ENCODE peak calls at places on chromosomes 1 and 21, in six cellular contexts. W is breast epithelium, I is putamen, K is NCI-H345, A is kidney glomerular epithelial cell, T is C1 segment of cervical spinal cord. V is an unnamed sample.

GRCh38 chr1:237913345-237913744 is 22.6 kb upstream of the ZP4 start:
- DNase-seq in K (no peak), I (no peak), T (no peak), W (no peak), A (no peak), V (no peak)

GRCh38 chr1:14516974-14517812 is 81.3 kb upstream of the KAZN start:
- DNase-seq in A (peak), K (no peak), W (no peak), T (no peak), I (no peak), V (no peak)

GRCh38 chr1:50209749-50210148 is 101.0 kb downstream of the ELAVL4 start:
- DNase-seq in W (no peak), T (no peak), K (no peak), A (no peak), I (no peak), V (no peak)

GRCh38 chr1:27884182-27884954 is 12.0 kb downstream of the THEMIS2 start:
- DNase-seq in A (no peak), T (no peak), K (no peak), I (no peak), W (no peak), V (no peak)

GRCh38 chr21:33025471-33026298 is at the start of gene OLIG2:
- DNase-seq in A (no peak), K (peak), W (no peak), T (peak), I (peak), V (no peak)

GRCh38 chr1:93450331-93450730 is 2.4 kb downstream of the FNBP1L start:
- DNase-seq in T (no peak), W (no peak), I (no peak), A (no peak), K (no peak), V (no peak)

GRCh38 chr1:91569411-91570104 is 68.9 kb downstream of the CDC7 start:
- DNase-seq in W (no peak), T (no peak), K (no peak), I (no peak), A (peak), V (peak)

GRCh38 chr1:8560611-8561544 is 243.0 kb downstream of the SLC45A1 start:
- DNase-seq in A (peak), K (peak), I (peak), T (no peak), W (no peak), V (peak)

GRCh38 chr1:214637722-214638473 is 34.9 kb downstream of the CENPF start:
- DNase-seq in A (peak), K (no peak), T (no peak), W (no peak), I (no peak), V (no peak)

GRCh38 chr1:47591801-47592200 is 154.0 kb downstream of the FOXD2 start:
- DNase-seq in W (no peak), K (no peak), T (no peak), I (no peak), A (no peak), V (no peak)

GRCh38 chr1:233327938-233328660 is 575 bp downstream of the MAP3K21 start:
- DNase-seq in A (no peak), T (no peak), I (no peak), W (no peak), K (peak), V (no peak)

GRCh38 chr1:156655151-156655903 is 13.4 kb downstream of the BCAN start:
- DNase-seq in T (no peak), A (no peak), W (no peak), I (no peak), K (no peak), V (no peak)

GRCh38 chr1:182955596-182956588 is 2.9 kb upstream of the SHCBP1L start:
- DNase-seq in T (no peak), W (no peak), A (peak), I (no peak), K (no peak), V (no peak)

GRCh38 chr1:234611799-234612351 is 1.9 kb upstream of the IRF2BP2 start:
- DNase-seq in W (no peak), I (peak), T (peak), K (peak), A (peak), V (peak)

GRCh38 chr1:216600730-216601426 is 122.4 kb downstream of the ESRRG start:
- DNase-seq in K (peak), T (peak), W (peak), I (peak), A (peak), V (peak)

GRCh38 chr1:158039380-158039779 is 45.9 kb downstream of the KIRREL1 start:
- DNase-seq in I (no peak), W (no peak), T (no peak), K (no peak), A (no peak), V (no peak)

GRCh38 chr1:44685218-44685617 is 10.7 kb downstream of the ARMH1 start:
- DNase-seq in K (no peak), T (no peak), A (no peak), W (no peak), I (no peak), V (no peak)

GRCh38 chr1:24724345-24725208 is 20.7 kb upstream of the CLIC4 start:
- DNase-seq in W (no peak), I (no peak), A (peak), T (no peak), K (no peak), V (no peak)

GRCh38 chr1:64093941-64094340 is 109.5 kb upstream of the UBE2U start:
- DNase-seq in K (no peak), T (no peak), W (no peak), A (no peak), I (no peak), V (no peak)

GRCh38 chr1:94590203-94591137 is 48.9 kb upstream of the F3 start:
- DNase-seq in T (no peak), W (no peak), I (no peak), A (no peak), K (no peak), V (peak)

GRCh38 chr1:29645586-29645985 is 409.3 kb downstream of the PTPRU start:
- DNase-seq in I (no peak), K (no peak), W (peak), T (no peak), A (no peak), V (no peak)

GRCh38 chr1:145806408-145806807 is 17.5 kb downstream of the RNF115 start:
- DNase-seq in W (no peak), A (no peak), K (no peak), T (no peak), I (no peak), V (no peak)

GRCh38 chr1:1918901-1919303 is at the start of gene TMEM52:
- DNase-seq in I (no peak), A (no peak), K (no peak), T (no peak), W (no peak), V (no peak)

GRCh38 chr1:108125312-108126138 is 74.6 kb downstream of the SLC25A24 start:
- DNase-seq in K (peak), I (peak), W (peak), T (peak), A (peak), V (peak)

GRCh38 chr1:97364086-97364485 is 556.7 kb downstream of the DPYD start:
- DNase-seq in I (no peak), W (no peak), A (no peak), T (no peak), K (no peak), V (no peak)

GRCh38 chr21:44914176-44914874 is 6.4 kb downstream of the ITGB2 start:
- DNase-seq in W (no peak), I (no peak), T (no peak), A (no peak), K (no peak), V (no peak)

GRCh38 chr1:115727706-115728249 is 40.7 kb downstream of the CASQ2 start:
- DNase-seq in W (no peak), K (no peak), T (no peak), A (peak), I (no peak), V (peak)

GRCh38 chr1:202976633-202977032 is 9.6 kb upstream of the CYB5R1 start:
- DNase-seq in A (no peak), T (no peak), W (no peak), I (no peak), K (no peak), V (no peak)

GRCh38 chr1:181208076-181208475 is 119.6 kb downstream of the IER5 start:
- DNase-seq in K (no peak), I (no peak), W (no peak), A (no peak), T (no peak), V (no peak)

GRCh38 chr1:97632075-97632474 is 288.8 kb downstream of the DPYD start:
- DNase-seq in K (peak), T (no peak), A (peak), W (no peak), I (no peak), V (no peak)

GRCh38 chr1:234001817-234002216 is 97.3 kb downstream of the SLC35F3 start:
- DNase-seq in K (no peak), A (no peak), I (no peak), T (no peak), W (no peak), V (no peak)

GRCh38 chr1:22154626-22155025 is 11.7 kb upstream of the WNT4 start:
- DNase-seq in W (no peak), T (no peak), A (no peak), K (no peak), I (no peak), V (no peak)